ENCODE peak calls at places on chromosomes 5 and 9, in five cellular contexts. One of them, this sample, is unnamed.

GRCh38 chr5:144076521-144077083 is 93.9 kb downstream of the YIPF5 start:
- DNase-seq in AG04450: no peak
- DNase-seq in BE2C: no peak
- DNase-seq in IMR-90: no peak
- DNase-seq in PC-3: no peak
- DNase-seq in this sample: no peak

GRCh38 chr9:74742792-74743389 is 144.8 kb downstream of the TRPM6 start:
- DNase-seq in AG04450: peak
- DNase-seq in BE2C: peak
- DNase-seq in IMR-90: peak
- DNase-seq in PC-3: peak
- DNase-seq in this sample: peak

GRCh38 chr9:81685763-81686613 is 3.4 kb downstream of the TLE1 start:
- DNase-seq in AG04450: no peak
- DNase-seq in BE2C: no peak
- DNase-seq in IMR-90: peak
- DNase-seq in PC-3: peak
- DNase-seq in this sample: no peak

GRCh38 chr5:39674209-39675082 is 249.7 kb upstream of the DAB2 start:
- DNase-seq in AG04450: no peak
- DNase-seq in BE2C: no peak
- DNase-seq in IMR-90: no peak
- DNase-seq in PC-3: peak
- DNase-seq in this sample: no peak

GRCh38 chr9:131410051-131410491 is 16.2 kb downstream of the PRRC2B start:
- DNase-seq in AG04450: no peak
- DNase-seq in BE2C: no peak
- DNase-seq in IMR-90: peak
- DNase-seq in PC-3: no peak
- DNase-seq in this sample: no peak

GRCh38 chr5:172411423-172412111 is 42.8 kb downstream of the SH3PXD2B start:
- DNase-seq in AG04450: no peak
- DNase-seq in BE2C: no peak
- DNase-seq in IMR-90: peak
- DNase-seq in PC-3: no peak
- DNase-seq in this sample: peak

GRCh38 chr5:138504799-138505198 is 38.2 kb downstream of the ETF1 start:
- DNase-seq in AG04450: no peak
- DNase-seq in BE2C: peak
- DNase-seq in IMR-90: no peak
- DNase-seq in PC-3: peak
- DNase-seq in this sample: no peak

GRCh38 chr5:1007681-1008450 is 736 bp upstream of the NKD2 start:
- DNase-seq in AG04450: no peak
- DNase-seq in BE2C: no peak
- DNase-seq in IMR-90: no peak
- DNase-seq in PC-3: no peak
- DNase-seq in this sample: peak

GRCh38 chr9:130243015-130243881 is 22.3 kb upstream of the HMCN2 start:
- DNase-seq in AG04450: peak
- DNase-seq in BE2C: peak
- DNase-seq in IMR-90: peak
- DNase-seq in PC-3: peak
- DNase-seq in this sample: peak

GRCh38 chr5:154513669-154514084 is 35.6 kb upstream of the HAND1 start:
- DNase-seq in AG04450: no peak
- DNase-seq in BE2C: no peak
- DNase-seq in IMR-90: no peak
- DNase-seq in PC-3: no peak
- DNase-seq in this sample: no peak

DNA sequence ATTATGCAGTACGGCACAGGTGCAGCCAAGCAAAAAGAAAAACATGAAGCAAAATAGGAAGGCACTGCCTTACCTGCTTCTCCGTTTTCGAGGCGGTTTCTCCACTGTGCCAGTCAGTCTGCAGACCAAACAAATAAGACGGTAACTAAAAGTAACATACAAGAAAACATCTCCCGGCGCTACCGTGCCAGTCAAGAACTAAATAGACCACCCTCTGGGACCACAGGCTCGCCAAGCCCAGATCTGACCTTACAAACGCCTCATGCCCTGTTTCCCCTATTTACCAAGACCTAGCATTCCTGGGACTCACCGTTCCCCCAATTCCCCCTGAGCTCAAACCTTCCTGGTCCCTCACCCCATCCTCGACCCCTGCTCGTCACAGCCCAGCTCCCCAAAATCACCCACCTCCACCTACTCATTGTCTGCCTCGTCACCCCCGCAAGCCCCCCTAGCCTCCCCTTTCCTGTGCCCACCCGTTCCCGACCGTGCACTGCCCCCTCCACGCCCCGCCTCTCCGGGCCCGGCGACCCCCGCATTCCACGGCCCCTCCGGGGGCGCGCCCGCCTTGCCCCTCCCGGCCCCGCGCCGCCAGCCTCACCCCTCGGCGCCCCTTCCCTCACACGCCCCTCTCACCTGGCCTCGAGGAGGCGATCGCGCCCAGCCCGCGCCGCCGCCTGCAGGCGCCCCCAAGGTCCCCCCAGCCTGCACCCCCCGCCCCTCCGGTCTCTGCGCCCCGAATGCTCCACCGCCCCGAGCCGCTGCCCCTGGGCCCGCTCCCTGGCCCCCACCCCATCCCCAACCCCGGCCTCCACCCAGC is 560 bp downstream of the SCAI start:
- DNase-seq in AG04450: no peak
- DNase-seq in BE2C: no peak
- DNase-seq in IMR-90: no peak
- DNase-seq in PC-3: no peak
- DNase-seq in this sample: no peak
- TF ChIP-seq CTCF in AG04450: no peak
- TF ChIP-seq CTCF in BE2C: no peak
- TF ChIP-seq CTCF in IMR-90: no peak
- TF ChIP-seq CTCF in PC-3: no peak
- TF ChIP-seq CTCF in this sample: no peak

DNA sequence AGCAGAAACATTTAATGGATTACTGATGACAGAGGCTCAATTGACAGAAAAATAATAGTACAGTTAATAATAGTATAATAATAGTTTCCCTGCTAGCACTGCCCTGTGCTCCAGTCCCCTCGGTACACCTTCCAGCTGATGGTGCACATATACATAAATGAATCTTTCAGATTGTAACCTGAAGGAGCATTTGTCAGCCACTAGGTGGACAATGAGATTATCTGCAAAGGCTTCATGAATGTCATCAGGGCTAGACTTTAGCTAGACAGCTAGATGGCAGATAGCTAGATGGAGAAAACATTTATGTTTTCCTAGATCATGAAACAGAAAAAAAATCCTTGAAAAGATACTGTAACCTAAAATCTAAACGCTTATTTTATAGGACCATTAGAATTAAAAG is 304.4 kb upstream of the SMC2 start:
- DNase-seq in AG04450: no peak
- DNase-seq in BE2C: no peak
- DNase-seq in IMR-90: no peak
- DNase-seq in PC-3: peak
- DNase-seq in this sample: no peak
- TF ChIP-seq CTCF in AG04450: no peak
- TF ChIP-seq CTCF in BE2C: peak
- TF ChIP-seq CTCF in IMR-90: no peak
- TF ChIP-seq CTCF in PC-3: peak
- TF ChIP-seq CTCF in this sample: peak

GRCh38 chr9:69932901-69933300 is 110.7 kb upstream of the MAMDC2 start:
- DNase-seq in AG04450: no peak
- DNase-seq in BE2C: peak
- DNase-seq in IMR-90: no peak
- DNase-seq in PC-3: peak
- DNase-seq in this sample: no peak
- TF ChIP-seq CTCF in AG04450: peak
- TF ChIP-seq CTCF in BE2C: peak
- TF ChIP-seq CTCF in IMR-90: peak
- TF ChIP-seq CTCF in PC-3: peak
- TF ChIP-seq CTCF in this sample: no peak

GRCh38 chr5:141338538-141339306 is at the start of gene PCDHGA2:
- DNase-seq in AG04450: no peak
- DNase-seq in BE2C: peak
- DNase-seq in IMR-90: peak
- DNase-seq in PC-3: peak
- DNase-seq in this sample: no peak
- TF ChIP-seq CTCF in AG04450: peak
- TF ChIP-seq CTCF in BE2C: peak
- TF ChIP-seq CTCF in IMR-90: peak
- TF ChIP-seq CTCF in PC-3: peak
- TF ChIP-seq CTCF in this sample: no peak

GRCh38 chr5:118578093-118578492 is 410.3 kb downstream of the DTWD2 start:
- DNase-seq in AG04450: no peak
- DNase-seq in BE2C: no peak
- DNase-seq in IMR-90: no peak
- DNase-seq in PC-3: no peak
- DNase-seq in this sample: no peak

GRCh38 chr5:118580959-118581358 is 407.4 kb downstream of the DTWD2 start:
- DNase-seq in AG04450: no peak
- DNase-seq in BE2C: no peak
- DNase-seq in IMR-90: no peak
- DNase-seq in PC-3: no peak
- DNase-seq in this sample: no peak

GRCh38 chr5:118577621-118578020 is 410.7 kb downstream of the DTWD2 start:
- DNase-seq in AG04450: no peak
- DNase-seq in BE2C: no peak
- DNase-seq in IMR-90: no peak
- DNase-seq in PC-3: no peak
- DNase-seq in this sample: no peak
- TF ChIP-seq CTCF in AG04450: no peak
- TF ChIP-seq CTCF in BE2C: no peak
- TF ChIP-seq CTCF in IMR-90: no peak
- TF ChIP-seq CTCF in PC-3: no peak
- TF ChIP-seq CTCF in this sample: no peak

GRCh38 chr9:133992780-133993634 is 883 bp upstream of the VAV2 start:
- DNase-seq in AG04450: peak
- DNase-seq in BE2C: peak
- DNase-seq in IMR-90: peak
- DNase-seq in PC-3: peak
- DNase-seq in this sample: peak
- TF ChIP-seq CTCF in AG04450: peak
- TF ChIP-seq CTCF in BE2C: peak
- TF ChIP-seq CTCF in IMR-90: peak
- TF ChIP-seq CTCF in PC-3: peak
- TF ChIP-seq CTCF in this sample: no peak

DNA sequence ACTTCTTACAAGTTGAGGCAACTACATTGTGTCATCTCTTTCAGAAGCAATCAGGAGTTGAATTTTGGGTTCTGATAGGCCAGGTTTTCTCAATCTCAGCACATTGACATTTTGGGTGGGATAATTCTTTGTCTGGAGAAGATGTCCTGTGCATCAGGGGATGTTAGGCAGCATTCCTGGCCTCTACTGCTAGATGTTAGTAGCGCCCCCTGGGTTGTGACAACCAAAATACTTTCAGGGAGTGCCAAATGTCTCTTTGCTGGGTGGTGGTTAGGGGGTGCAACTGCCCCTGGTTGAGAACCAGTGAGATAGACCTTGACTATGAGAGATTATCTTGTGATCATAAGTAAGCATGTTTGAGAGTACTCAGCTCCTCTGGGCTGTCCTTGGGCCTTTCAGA is 164.3 kb upstream of the KLF9 start:
- DNase-seq in AG04450: no peak
- DNase-seq in BE2C: peak
- DNase-seq in IMR-90: no peak
- DNase-seq in PC-3: no peak
- DNase-seq in this sample: no peak
- TF ChIP-seq CTCF in AG04450: no peak
- TF ChIP-seq CTCF in BE2C: peak
- TF ChIP-seq CTCF in IMR-90: no peak
- TF ChIP-seq CTCF in PC-3: peak
- TF ChIP-seq CTCF in this sample: no peak

GRCh38 chr5:158121678-158122077 is 262.7 kb upstream of the CLINT1 start:
- DNase-seq in AG04450: no peak
- DNase-seq in BE2C: no peak
- DNase-seq in IMR-90: no peak
- DNase-seq in PC-3: no peak
- DNase-seq in this sample: no peak
- TF ChIP-seq CTCF in AG04450: no peak
- TF ChIP-seq CTCF in BE2C: no peak
- TF ChIP-seq CTCF in IMR-90: no peak
- TF ChIP-seq CTCF in PC-3: peak
- TF ChIP-seq CTCF in this sample: no peak

GRCh38 chr5:157651623-157652376 is 438 bp downstream of the SOX30 start:
- DNase-seq in AG04450: no peak
- DNase-seq in BE2C: no peak
- DNase-seq in IMR-90: no peak
- DNase-seq in PC-3: no peak
- DNase-seq in this sample: peak
- TF ChIP-seq CTCF in AG04450: peak
- TF ChIP-seq CTCF in BE2C: no peak
- TF ChIP-seq CTCF in IMR-90: no peak
- TF ChIP-seq CTCF in PC-3: no peak
- TF ChIP-seq CTCF in this sample: no peak